ENCODE peak calls at places on chromosomes 7 and 10, in seven cellular contexts. One of them, this sample, is unnamed.

GRCh38 chr7:64078699-64078994 is 33.4 kb downstream of the ZNF727 start:
- DNase-seq in CD8-positive, alpha-beta T cell: no peak
- DNase-seq in fibroblast of lung: no peak
- DNase-seq in IMR-90: no peak
- DNase-seq in mammary epithelial cell: no peak
- DNase-seq in stomach: no peak
- DNase-seq in tibial artery: no peak
- DNase-seq in this sample: no peak

GRCh38 chr7:155236386-155236785 is 61.3 kb upstream of the INSIG1 start:
- DNase-seq in mammary epithelial cell: no peak
- DNase-seq in tibial artery: no peak
- DNase-seq in IMR-90: no peak
- DNase-seq in stomach: no peak
- DNase-seq in CD8-positive, alpha-beta T cell: no peak
- DNase-seq in fibroblast of lung: no peak
- DNase-seq in this sample: no peak

GRCh38 chr7:91634485-91635177 is 245.9 kb downstream of the MTERF1 start:
- DNase-seq in mammary epithelial cell: no peak
- DNase-seq in IMR-90: no peak
- DNase-seq in CD8-positive, alpha-beta T cell: no peak
- DNase-seq in fibroblast of lung: no peak
- DNase-seq in stomach: no peak
- DNase-seq in tibial artery: no peak
- DNase-seq in this sample: no peak

GRCh38 chr7:34155225-34155908 is 250.0 kb downstream of the BMPER start:
- DNase-seq in IMR-90: peak; percentile 96
- DNase-seq in mammary epithelial cell: peak; percentile 85
- DNase-seq in tibial artery: peak; percentile 78
- DNase-seq in CD8-positive, alpha-beta T cell: no peak
- DNase-seq in fibroblast of lung: peak; percentile 97
- DNase-seq in stomach: no peak
- DNase-seq in this sample: no peak

GRCh38 chr10:76615049-76615448 is 1022.6 kb downstream of the KCNMA1 start:
- DNase-seq in fibroblast of lung: no peak
- DNase-seq in mammary epithelial cell: no peak
- DNase-seq in CD8-positive, alpha-beta T cell: no peak
- DNase-seq in stomach: no peak
- DNase-seq in tibial artery: no peak
- DNase-seq in IMR-90: no peak
- DNase-seq in this sample: no peak

GRCh38 chr10:89490589-89491335 is 44.6 kb downstream of the SLC16A12 start:
- DNase-seq in fibroblast of lung: no peak
- DNase-seq in mammary epithelial cell: no peak
- DNase-seq in stomach: no peak
- DNase-seq in IMR-90: no peak
- DNase-seq in tibial artery: no peak
- DNase-seq in CD8-positive, alpha-beta T cell: no peak
- DNase-seq in this sample: no peak

GRCh38 chr10:119315128-119316001 is 108.0 kb downstream of the GRK5 start:
- DNase-seq in IMR-90: peak; percentile 98
- DNase-seq in mammary epithelial cell: peak; percentile 73
- DNase-seq in fibroblast of lung: peak; percentile 94
- DNase-seq in stomach: no peak
- DNase-seq in CD8-positive, alpha-beta T cell: no peak
- DNase-seq in tibial artery: peak; percentile 91
- DNase-seq in this sample: no peak

GRCh38 chr10:47026301-47027107 is 115.3 kb downstream of the PTPN20 start:
- DNase-seq in CD8-positive, alpha-beta T cell: no peak
- DNase-seq in IMR-90: no peak
- DNase-seq in fibroblast of lung: no peak
- DNase-seq in tibial artery: peak; percentile 54
- DNase-seq in stomach: peak; percentile 23
- DNase-seq in mammary epithelial cell: no peak
- DNase-seq in this sample: peak; percentile 48

GRCh38 chr7:98276241-98276761 is 5.2 kb upstream of the BRI3 start:
- DNase-seq in fibroblast of lung: peak; percentile 57
- DNase-seq in IMR-90: peak; percentile 67
- DNase-seq in tibial artery: no peak
- DNase-seq in mammary epithelial cell: no peak
- DNase-seq in stomach: peak; percentile 69
- DNase-seq in CD8-positive, alpha-beta T cell: no peak
- DNase-seq in this sample: no peak

GRCh38 chr10:33993917-33994316 is 659.5 kb upstream of the NRP1 start:
- DNase-seq in stomach: no peak
- DNase-seq in mammary epithelial cell: no peak
- DNase-seq in tibial artery: no peak
- DNase-seq in CD8-positive, alpha-beta T cell: no peak
- DNase-seq in fibroblast of lung: no peak
- DNase-seq in IMR-90: no peak
- DNase-seq in this sample: no peak

GRCh38 chr10:76306859-76307258 is 875.4 kb downstream of the LRMDA start:
- DNase-seq in CD8-positive, alpha-beta T cell: no peak
- DNase-seq in tibial artery: no peak
- DNase-seq in IMR-90: peak; percentile 68
- DNase-seq in mammary epithelial cell: no peak
- DNase-seq in fibroblast of lung: peak; percentile 49
- DNase-seq in stomach: no peak
- DNase-seq in this sample: no peak

GRCh38 chr10:32379314-32379949 is 32.5 kb upstream of the EPC1 start:
- DNase-seq in IMR-90: peak; percentile 68
- DNase-seq in mammary epithelial cell: peak; percentile 50
- DNase-seq in tibial artery: no peak
- DNase-seq in fibroblast of lung: peak; percentile 78
- DNase-seq in CD8-positive, alpha-beta T cell: no peak
- DNase-seq in stomach: no peak
- DNase-seq in this sample: no peak

GRCh38 chr10:35378547-35379210 is 42.4 kb downstream of the CCNY start:
- DNase-seq in tibial artery: no peak
- DNase-seq in mammary epithelial cell: no peak
- DNase-seq in IMR-90: peak; percentile 60
- DNase-seq in CD8-positive, alpha-beta T cell: no peak
- DNase-seq in fibroblast of lung: no peak
- DNase-seq in stomach: no peak
- DNase-seq in this sample: no peak

GRCh38 chr10:114021135-114021534 is 22.5 kb upstream of the ADRB1 start:
- DNase-seq in stomach: no peak
- DNase-seq in tibial artery: no peak
- DNase-seq in IMR-90: no peak
- DNase-seq in mammary epithelial cell: no peak
- DNase-seq in fibroblast of lung: no peak
- DNase-seq in CD8-positive, alpha-beta T cell: no peak
- DNase-seq in this sample: no peak

GRCh38 chr7:151008511-151009323 is 15.6 kb downstream of the ATG9B start:
- DNase-seq in fibroblast of lung: peak; percentile 25
- DNase-seq in stomach: no peak
- DNase-seq in mammary epithelial cell: no peak
- DNase-seq in tibial artery: no peak
- DNase-seq in IMR-90: no peak
- DNase-seq in CD8-positive, alpha-beta T cell: peak; percentile 56
- DNase-seq in this sample: peak; percentile 83
- H3K27ac ChIP-seq in fibroblast of lung: no peak overlapping the region
- H3K27ac ChIP-seq in stomach: peak overlapping the region; percentile 56
- H3K27ac ChIP-seq in mammary epithelial cell: no peak overlapping the region
- H3K27ac ChIP-seq in tibial artery: no peak overlapping the region
- H3K27ac ChIP-seq in IMR-90: no peak overlapping the region
- H3K27ac ChIP-seq in CD8-positive, alpha-beta T cell: peak overlapping the region; percentile 40
- H3K27ac ChIP-seq in this sample: no peak overlapping the region

GRCh38 chr10:26508016-26508415 is 69.9 kb downstream of the APBB1IP start:
- DNase-seq in tibial artery: no peak
- DNase-seq in CD8-positive, alpha-beta T cell: no peak
- DNase-seq in mammary epithelial cell: no peak
- DNase-seq in fibroblast of lung: no peak
- DNase-seq in stomach: no peak
- DNase-seq in IMR-90: no peak
- DNase-seq in this sample: no peak

GRCh38 chr10:26507441-26507840 is 69.3 kb downstream of the APBB1IP start:
- DNase-seq in fibroblast of lung: no peak
- DNase-seq in IMR-90: no peak
- DNase-seq in mammary epithelial cell: no peak
- DNase-seq in tibial artery: no peak
- DNase-seq in CD8-positive, alpha-beta T cell: no peak
- DNase-seq in stomach: no peak
- DNase-seq in this sample: no peak

GRCh38 chr10:26505491-26505890 is 67.3 kb downstream of the APBB1IP start:
- DNase-seq in mammary epithelial cell: no peak
- DNase-seq in fibroblast of lung: no peak
- DNase-seq in stomach: no peak
- DNase-seq in tibial artery: no peak
- DNase-seq in IMR-90: no peak
- DNase-seq in CD8-positive, alpha-beta T cell: no peak
- DNase-seq in this sample: no peak

GRCh38 chr10:26502988-26503387 is 64.8 kb downstream of the APBB1IP start:
- DNase-seq in mammary epithelial cell: no peak
- DNase-seq in IMR-90: no peak
- DNase-seq in tibial artery: no peak
- DNase-seq in stomach: no peak
- DNase-seq in CD8-positive, alpha-beta T cell: no peak
- DNase-seq in fibroblast of lung: no peak
- DNase-seq in this sample: no peak

GRCh38 chr10:26503911-26504310 is 65.8 kb downstream of the APBB1IP start:
- DNase-seq in fibroblast of lung: no peak
- DNase-seq in IMR-90: no peak
- DNase-seq in stomach: no peak
- DNase-seq in CD8-positive, alpha-beta T cell: no peak
- DNase-seq in mammary epithelial cell: no peak
- DNase-seq in tibial artery: no peak
- DNase-seq in this sample: no peak
- TF ChIP-seq CTCF in fibroblast of lung: no peak
- TF ChIP-seq CTCF in IMR-90: no peak
- TF ChIP-seq CTCF in stomach: no peak
- TF ChIP-seq CTCF in CD8-positive, alpha-beta T cell: peak; percentile 14
- TF ChIP-seq CTCF in mammary epithelial cell: no peak
- TF ChIP-seq CTCF in tibial artery: no peak
- TF ChIP-seq CTCF in this sample: no peak

GRCh38 chr10:7239312-7239985 is 171.4 kb downstream of the SFMBT2 start:
- DNase-seq in stomach: no peak
- DNase-seq in fibroblast of lung: no peak
- DNase-seq in tibial artery: no peak
- DNase-seq in mammary epithelial cell: no peak
- DNase-seq in CD8-positive, alpha-beta T cell: no peak
- DNase-seq in IMR-90: no peak
- DNase-seq in this sample: no peak

GRCh38 chr10:7231420-7232414 is 179.1 kb downstream of the SFMBT2 start:
- DNase-seq in tibial artery: no peak
- DNase-seq in stomach: no peak
- DNase-seq in IMR-90: no peak
- DNase-seq in CD8-positive, alpha-beta T cell: no peak
- DNase-seq in fibroblast of lung: no peak
- DNase-seq in mammary epithelial cell: no peak
- DNase-seq in this sample: no peak

GRCh38 chr10:7233259-7233991 is 177.4 kb downstream of the SFMBT2 start:
- DNase-seq in stomach: no peak
- DNase-seq in fibroblast of lung: no peak
- DNase-seq in CD8-positive, alpha-beta T cell: no peak
- DNase-seq in mammary epithelial cell: peak; percentile 14
- DNase-seq in tibial artery: no peak
- DNase-seq in IMR-90: no peak
- DNase-seq in this sample: peak; percentile 68

GRCh38 chr10:7234109-7234508 is 176.7 kb downstream of the SFMBT2 start:
- DNase-seq in fibroblast of lung: no peak
- DNase-seq in IMR-90: no peak
- DNase-seq in stomach: no peak
- DNase-seq in mammary epithelial cell: no peak
- DNase-seq in CD8-positive, alpha-beta T cell: no peak
- DNase-seq in tibial artery: no peak
- DNase-seq in this sample: no peak

GRCh38 chr10:7235376-7235775 is 175.5 kb downstream of the SFMBT2 start:
- DNase-seq in mammary epithelial cell: no peak
- DNase-seq in IMR-90: no peak
- DNase-seq in fibroblast of lung: no peak
- DNase-seq in tibial artery: no peak
- DNase-seq in CD8-positive, alpha-beta T cell: no peak
- DNase-seq in stomach: no peak
- DNase-seq in this sample: no peak
- H3K27ac ChIP-seq in mammary epithelial cell: no peak overlapping the region
- H3K27ac ChIP-seq in IMR-90: no peak overlapping the region
- H3K27ac ChIP-seq in fibroblast of lung: no peak overlapping the region
- H3K27ac ChIP-seq in tibial artery: no peak overlapping the region
- H3K27ac ChIP-seq in CD8-positive, alpha-beta T cell: no peak overlapping the region
- H3K27ac ChIP-seq in stomach: no peak overlapping the region
- H3K27ac ChIP-seq in this sample: no peak overlapping the region

DNA sequence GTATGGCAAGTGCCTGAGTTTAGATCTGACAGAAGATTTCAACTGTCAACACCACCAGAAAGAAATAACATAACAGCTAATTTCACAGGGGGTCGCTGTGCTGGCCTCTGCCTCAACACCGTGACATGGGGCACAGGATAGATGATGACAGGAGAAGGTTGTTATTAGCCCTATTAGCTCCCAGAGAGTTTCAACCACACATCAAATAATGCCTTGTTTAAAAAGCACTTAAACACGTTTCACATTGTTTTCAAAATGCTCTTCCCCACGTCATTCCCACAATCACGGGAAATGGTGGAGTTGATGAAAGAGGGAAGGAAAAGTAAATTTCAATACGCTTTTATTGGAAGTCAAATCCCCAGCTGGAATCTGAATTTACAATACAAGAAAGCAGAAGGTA is 184.7 kb downstream of the MAGI2 start:
- DNase-seq in fibroblast of lung: no peak
- DNase-seq in tibial artery: no peak
- DNase-seq in stomach: no peak
- DNase-seq in IMR-90: no peak
- DNase-seq in CD8-positive, alpha-beta T cell: no peak
- DNase-seq in mammary epithelial cell: no peak
- DNase-seq in this sample: no peak
- TF ChIP-seq CTCF in fibroblast of lung: no peak
- TF ChIP-seq CTCF in tibial artery: no peak
- TF ChIP-seq CTCF in stomach: no peak
- TF ChIP-seq CTCF in IMR-90: no peak
- TF ChIP-seq CTCF in CD8-positive, alpha-beta T cell: no peak
- TF ChIP-seq CTCF in mammary epithelial cell: no peak
- TF ChIP-seq CTCF in this sample: no peak

DNA sequence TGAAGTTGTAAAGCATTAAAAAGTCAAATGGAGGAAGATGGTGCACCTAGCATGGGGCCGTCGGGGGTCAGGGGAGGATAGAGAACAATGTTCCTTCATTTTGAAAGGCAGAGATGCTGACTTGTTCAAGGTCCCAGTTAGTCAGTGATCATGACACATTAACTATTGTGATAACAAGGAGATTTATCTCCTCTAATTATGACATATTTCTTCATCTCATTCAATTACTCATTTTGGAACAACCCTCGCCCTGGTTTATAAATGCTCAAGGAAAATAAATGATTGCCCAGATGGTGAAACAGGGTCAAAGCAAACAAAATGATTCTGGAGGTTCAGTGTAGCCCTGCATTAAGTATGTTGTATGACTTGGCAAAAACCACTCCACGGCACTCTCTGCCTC is 106.2 kb downstream of the ITIH5 start:
- DNase-seq in stomach: no peak
- DNase-seq in tibial artery: no peak
- DNase-seq in mammary epithelial cell: no peak
- DNase-seq in fibroblast of lung: no peak
- DNase-seq in IMR-90: no peak
- DNase-seq in CD8-positive, alpha-beta T cell: no peak
- DNase-seq in this sample: no peak
- H3K27ac ChIP-seq in stomach: no peak overlapping the region
- H3K27ac ChIP-seq in tibial artery: peak overlapping the region; percentile 69
- H3K27ac ChIP-seq in mammary epithelial cell: no peak overlapping the region
- H3K27ac ChIP-seq in fibroblast of lung: no peak overlapping the region
- H3K27ac ChIP-seq in IMR-90: no peak overlapping the region
- H3K27ac ChIP-seq in CD8-positive, alpha-beta T cell: no peak overlapping the region
- H3K27ac ChIP-seq in this sample: no peak overlapping the region